ENCODE peak calls at places on chromosome 20, in eight cellular contexts. Y, R, L, B, C, Z, S and M are unnamed samples.

GRCh38 chr20:64048402-64049044 is 916 bp downstream of the SOX18 start:
- DNase-seq in Y (no peak), B (no peak), S (no peak), Z (no peak), R (peak; percentile 70), L (no peak), C (no peak), M (peak; percentile 92)

GRCh38 chr20:62761058-62761758 is 35.1 kb upstream of the MRGBP start:
- DNase-seq in S (no peak), Z (no peak), C (no peak), Y (no peak), L (no peak), B (no peak), R (no peak), M (peak; percentile 81)

GRCh38 chr20:38534756-38535155 is 46.2 kb upstream of the ADIG start:
- DNase-seq in Y (no peak), B (no peak), C (no peak), R (no peak), L (no peak), S (no peak), Z (no peak), M (no peak)

GRCh38 chr20:53050338-53050737 is 78.2 kb downstream of the TSHZ2 start:
- DNase-seq in R (no peak), Y (no peak), C (no peak), S (peak; percentile 78), Z (no peak), B (no peak), L (no peak), M (no peak)

GRCh38 chr20:54897787-54898186 is 422.4 kb downstream of the DOK5 start:
- DNase-seq in Y (no peak), C (no peak), L (no peak), S (no peak), Z (no peak), R (no peak), B (no peak), M (no peak)

GRCh38 chr20:50388733-50389436 is 121.3 kb upstream of the PTPN1 start:
- DNase-seq in L (no peak), C (no peak), B (no peak), Z (no peak), Y (no peak), S (no peak), R (no peak), M (no peak)

GRCh38 chr20:48921883-48922867 is 664 bp downstream of the ARFGEF2 start:
- DNase-seq in L (peak; percentile 41), Y (peak; percentile 36), Z (peak; percentile 34), C (peak; percentile 18), R (no peak), B (no peak), S (peak; percentile 83), M (peak; percentile 94)

GRCh38 chr20:40648505-40649072 is 40.4 kb downstream of the MAFB start:
- DNase-seq in C (no peak), S (no peak), R (no peak), L (no peak), Y (no peak), Z (no peak), B (no peak), M (no peak)

GRCh38 chr20:49452011-49452482 is 30.4 kb downstream of the KCNB1 start:
- DNase-seq in B (no peak), C (no peak), Y (peak; percentile 64), R (no peak), Z (no peak), L (no peak), S (no peak), M (no peak)

GRCh38 chr20:5720696-5721095 is 29.5 kb upstream of the SHLD1 start:
- DNase-seq in C (no peak), B (no peak), Y (no peak), R (no peak), L (no peak), Z (peak; percentile 41), S (no peak), M (no peak)

GRCh38 chr20:14879839-14880238 is 542.4 kb upstream of the FLRT3 start:
- DNase-seq in C (no peak), L (peak; percentile 48), R (no peak), B (no peak), Z (no peak), Y (no peak), S (no peak), M (no peak)
- H3K27ac ChIP-seq in C (no peak overlapping the region), L (no peak overlapping the region), R (no peak overlapping the region), B (peak overlapping the region; percentile 31), Z (no peak overlapping the region), Y (no peak overlapping the region), S (peak overlapping the region; percentile 85), M (no peak overlapping the region)

GRCh38 chr20:45101333-45101850 is 465 bp upstream of the KCNS1 start:
- DNase-seq in Y (no peak), R (no peak), Z (no peak), S (no peak), B (no peak), C (no peak), L (no peak), M (peak; percentile 64)
- H2AFZ ChIP-seq in Y (peak overlapping the region; percentile 37), R (peak overlapping the region; percentile 67), Z (peak overlapping the region; percentile 67), S (no peak overlapping the region), B (no peak overlapping the region), C (no peak overlapping the region), L (no peak overlapping the region), M (peak overlapping the region; percentile 74)

DNA sequence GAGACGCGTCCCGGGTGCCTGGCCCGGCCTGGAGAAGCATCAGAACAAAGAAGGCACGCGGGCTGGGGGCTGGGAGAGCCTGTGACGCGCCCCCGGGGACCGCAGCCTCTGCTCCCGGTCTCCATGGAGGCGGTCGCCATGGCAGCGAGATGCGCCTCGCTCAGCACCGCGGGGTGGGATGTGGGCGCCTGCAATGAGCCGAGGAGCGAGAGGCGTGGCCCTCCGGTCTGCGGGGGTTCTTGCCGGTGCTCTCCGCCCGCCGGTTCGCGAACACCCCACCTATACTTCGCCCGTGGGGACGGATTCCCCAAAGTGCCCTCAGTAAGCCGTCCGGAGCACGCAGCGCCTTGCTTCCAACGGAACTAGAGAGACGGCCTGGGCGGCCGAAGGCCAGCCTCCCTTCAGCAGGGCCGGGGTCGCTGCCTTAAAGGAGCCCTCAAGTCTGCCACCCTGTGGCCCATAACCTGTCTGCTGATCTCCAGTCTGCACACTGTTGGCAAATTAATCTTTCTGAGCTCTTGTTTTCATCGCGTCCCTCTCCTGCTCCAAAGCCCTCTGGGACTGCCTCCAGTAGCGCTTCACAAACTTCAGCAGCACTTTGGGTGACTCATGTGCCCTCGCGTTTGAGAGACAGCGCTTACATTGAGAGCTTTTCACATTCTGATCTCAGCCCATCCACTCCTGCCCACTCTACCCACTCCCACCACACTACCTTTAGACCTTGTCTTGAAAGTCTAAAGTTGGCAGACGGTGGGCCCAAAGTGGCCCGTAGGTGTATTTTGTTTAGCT is 983 bp upstream of the ADISSP start:
- DNase-seq in Z (peak; percentile 81), R (peak; percentile 94), L (peak; percentile 70), S (peak; percentile 74), Y (peak; percentile 75), B (peak; percentile 52), C (peak; percentile 88), M (peak; percentile 94)
- TF ChIP-seq CTCF in Z (peak; percentile 38), R (peak; percentile 72), L (peak; percentile 61), S (peak; percentile 59), Y (peak; percentile 49), B (peak; percentile 35), C (peak; percentile 82), M (peak; percentile 33)

GRCh38 chr20:57443866-57444265 is 52.7 kb downstream of the RBM38 start:
- DNase-seq in L (no peak), Z (no peak), S (no peak), R (no peak), Y (no peak), B (no peak), C (no peak), M (no peak)

GRCh38 chr20:57445774-57446173 is 54.6 kb downstream of the RBM38 start:
- DNase-seq in S (no peak), Z (no peak), Y (no peak), C (no peak), B (no peak), R (no peak), L (no peak), M (no peak)

GRCh38 chr20:57445298-57445697 is 54.1 kb downstream of the RBM38 start:
- DNase-seq in R (no peak), B (no peak), Y (no peak), C (no peak), L (no peak), S (no peak), Z (peak; percentile 76), M (peak; percentile 93)

GRCh38 chr20:57443349-57443748 is 52.2 kb downstream of the RBM38 start:
- DNase-seq in B (no peak), R (no peak), Z (no peak), L (no peak), Y (no peak), S (no peak), C (no peak), M (no peak)

GRCh38 chr20:57444394-57445048 is 53.3 kb downstream of the RBM38 start:
- DNase-seq in C (no peak), B (no peak), L (no peak), R (no peak), S (no peak), Z (no peak), Y (no peak), M (no peak)
- H3K27ac ChIP-seq in C (no peak overlapping the region), B (no peak overlapping the region), L (no peak overlapping the region), R (no peak overlapping the region), S (no peak overlapping the region), Z (no peak overlapping the region), Y (no peak overlapping the region), M (no peak overlapping the region)

GRCh38 chr20:654427-654770 is 1.4 kb upstream of the SRXN1 start:
- DNase-seq in B (no peak), Z (no peak), R (no peak), C (no peak), Y (no peak), L (no peak), S (no peak), M (peak; percentile 43)
- H2AFZ ChIP-seq in B (no peak overlapping the region), Z (no peak overlapping the region), R (no peak overlapping the region), C (peak overlapping the region; percentile 80), Y (no peak overlapping the region), L (no peak overlapping the region), S (no peak overlapping the region), M (no peak overlapping the region)

GRCh38 chr20:44653536-44653935 is 2.0 kb upstream of the ADA start:
- DNase-seq in Z (no peak), B (no peak), S (no peak), C (no peak), L (no peak), R (no peak), Y (no peak), M (no peak)
- TF ChIP-seq CTCF in Z (no peak), B (no peak), S (no peak), C (no peak), L (no peak), R (no peak), Y (no peak), M (no peak)

DNA sequence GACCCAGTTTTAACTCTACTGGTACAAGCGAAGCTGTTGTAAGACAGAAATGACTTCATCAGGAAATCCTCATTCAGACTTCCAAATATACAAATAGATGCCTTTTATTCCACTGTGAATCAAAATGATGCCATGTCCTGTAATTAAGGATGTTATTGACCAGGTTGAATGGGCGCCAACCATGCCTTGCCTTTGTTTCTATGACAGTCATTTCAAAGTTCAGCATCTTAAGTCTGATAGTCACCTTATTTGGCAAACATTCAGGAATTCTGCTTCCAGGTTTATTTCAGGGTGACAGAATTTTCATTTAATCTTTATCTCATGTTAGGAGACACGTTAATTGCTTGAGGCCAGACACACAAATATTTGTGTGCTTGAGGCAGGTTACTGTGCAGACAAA is 592.8 kb upstream of the JAG1 start:
- DNase-seq in Y (peak; percentile 90), S (peak; percentile 27), L (no peak), R (no peak), B (no peak), C (no peak), Z (peak; percentile 4), M (no peak)
- H3K27ac ChIP-seq in Y (peak overlapping the region; percentile 56), S (peak overlapping the region; percentile 59), L (no peak overlapping the region), R (no peak overlapping the region), B (peak overlapping the region; percentile 36), C (no peak overlapping the region), Z (no peak overlapping the region), M (peak overlapping the region; percentile 78)